ENCODE peak calls at places on chromosomes 7 and 10, in ten cellular contexts. E is astrocyte of the cerebellum; P is CD8-positive, alpha-beta T cell; Q is OCI-LY7; N is ovary; V is fibroblast of lung; J is GM12864; C is fibroblast of the aortic adventitia; Z is HCT116; I is A549. H is an unnamed sample.

GRCh38 chr10:72545511-72545910 is 80.4 kb downstream of the MICU1 start:
- DNase-seq in C (no peak), P (no peak), N (no peak), V (no peak), J (no peak), I (no peak), E (no peak), Z (no peak), Q (no peak), H (no peak)

GRCh38 chr7:123823898-123824753 is 20.8 kb upstream of the HYAL4 start:
- DNase-seq in I (no peak), Z (no peak), E (no peak), P (no peak), C (no peak), J (peak), V (no peak), Q (no peak), N (no peak), H (no peak)

GRCh38 chr10:116631871-116632295 is 11.1 kb downstream of the PNLIPRP2 start:
- DNase-seq in P (no peak), I (no peak), C (no peak), Z (no peak), N (no peak), E (no peak), V (no peak), Q (no peak), J (no peak), H (no peak)

GRCh38 chr7:75905785-75906604 is 9.0 kb upstream of the POR start:
- DNase-seq in Z (no peak), J (no peak), E (no peak), P (no peak), N (peak), I (peak), C (peak), Q (no peak), V (peak), H (peak)

GRCh38 chr10:21699575-21699974 is 165.5 kb downstream of the MLLT10 start:
- DNase-seq in Q (no peak), C (no peak), J (no peak), E (no peak), V (no peak), P (no peak), I (no peak), Z (no peak), N (no peak), H (no peak)

GRCh38 chr10:85826377-85826776 is 540.2 kb downstream of the GRID1 start:
- DNase-seq in N (no peak), P (no peak), E (no peak), J (no peak), Z (no peak), I (no peak), V (no peak), C (no peak), Q (no peak), H (no peak)

GRCh38 chr7:16847381-16847860 is 34.4 kb downstream of the AGR3 start:
- DNase-seq in N (no peak), C (peak), Q (no peak), J (no peak), E (no peak), Z (no peak), P (no peak), I (peak), V (peak), H (peak)

GRCh38 chr10:105042906-105043552 is 401.9 kb downstream of the SORCS3 start:
- DNase-seq in Z (no peak), C (no peak), J (no peak), N (no peak), I (no peak), V (no peak), Q (no peak), E (no peak), P (no peak), H (no peak)

GRCh38 chr10:6347391-6347951 is 144.7 kb downstream of the PFKFB3 start:
- DNase-seq in P (peak), Z (no peak), C (no peak), Q (peak), I (no peak), J (no peak), E (no peak), V (peak), N (no peak), H (peak)

GRCh38 chr7:102064361-102065025 is 222.2 kb upstream of the SH2B2 start:
- DNase-seq in P (no peak), E (no peak), Q (no peak), N (no peak), C (no peak), J (no peak), Z (no peak), V (no peak), I (peak), H (peak)

GRCh38 chr7:158821173-158822021 is 7.9 kb downstream of the ESYT2 start:
- DNase-seq in Z (peak), I (peak), N (no peak), Q (no peak), J (no peak), E (no peak), V (peak), C (peak), P (no peak), H (peak)

GRCh38 chr7:123718773-123719480 is 29.9 kb downstream of the WASL start:
- DNase-seq in V (no peak), I (no peak), Q (no peak), N (no peak), Z (no peak), E (no peak), P (no peak), C (no peak), J (no peak), H (no peak)

GRCh38 chr10:52347327-52347667 is 33.2 kb downstream of the DKK1 start:
- DNase-seq in P (no peak), Q (no peak), J (no peak), C (no peak), E (no peak), I (no peak), N (no peak), Z (no peak), V (no peak), H (no peak)

GRCh38 chr10:76428541-76429330 is 997.3 kb downstream of the LRMDA start:
- DNase-seq in Q (no peak), I (no peak), N (no peak), P (no peak), J (no peak), E (peak), Z (no peak), V (peak), C (peak), H (peak)

GRCh38 chr7:128408709-128409434 is 910 bp downstream of the IMPDH1 start:
- DNase-seq in E (no peak), J (no peak), Z (no peak), I (no peak), P (no peak), V (no peak), C (peak), N (peak), Q (no peak), H (no peak)

GRCh38 chr10:101035916-101036702 is 5.1 kb downstream of the SFXN3 start:
- DNase-seq in V (no peak), Q (no peak), C (no peak), J (no peak), N (no peak), Z (no peak), P (no peak), E (no peak), I (no peak), H (no peak)

GRCh38 chr10:77609781-77610272 is 27.8 kb downstream of the KCNMA1 start:
- DNase-seq in J (no peak), V (no peak), Z (no peak), I (no peak), P (no peak), E (no peak), C (no peak), N (peak), Q (no peak), H (peak)

GRCh38 chr10:78812571-78813318 is 256.0 kb upstream of the ZMIZ1 start:
- DNase-seq in C (no peak), Z (no peak), V (no peak), N (no peak), J (no peak), E (no peak), I (no peak), P (no peak), Q (no peak), H (no peak)

GRCh38 chr7:97020601-97021442 is 3.8 kb downstream of the DLX5 start:
- DNase-seq in V (no peak), J (no peak), Z (no peak), E (no peak), C (no peak), I (no peak), N (no peak), Q (no peak), P (no peak), H (no peak)

GRCh38 chr7:22393825-22394458 is 37.0 kb upstream of the RAPGEF5 start:
- DNase-seq in E (no peak), P (no peak), V (peak), Z (no peak), N (no peak), J (no peak), I (no peak), Q (no peak), C (peak), H (peak)

GRCh38 chr10:35372329-35372728 is 36.0 kb downstream of the CCNY start:
- DNase-seq in N (no peak), J (no peak), P (no peak), C (peak), Z (no peak), I (no peak), Q (no peak), V (peak), E (no peak), H (no peak)

GRCh38 chr7:154914580-154915380 is 88.1 kb downstream of the PAXIP1 start:
- DNase-seq in N (no peak), I (no peak), Z (no peak), P (no peak), V (no peak), C (no peak), E (no peak), J (no peak), Q (no peak), H (peak)

DNA sequence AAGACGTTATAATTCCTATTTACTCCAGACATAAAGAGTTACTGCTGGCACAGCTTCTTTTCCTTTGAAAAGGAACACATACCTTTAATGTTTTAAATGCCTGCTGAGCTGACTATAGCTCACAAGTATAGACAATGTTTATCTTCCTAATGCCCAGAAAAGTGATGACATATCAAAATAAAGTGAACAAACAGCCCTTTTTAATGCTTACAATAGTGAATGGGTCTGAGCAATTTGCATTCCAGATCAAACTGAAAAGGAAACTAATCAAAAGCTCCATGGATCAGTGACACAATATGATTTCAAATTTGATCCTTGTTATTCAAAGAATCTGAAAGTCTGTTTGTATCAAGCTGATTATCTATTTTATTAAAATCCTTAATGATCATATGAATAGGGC is 233.6 kb upstream of the SEMA3E start:
- DNase-seq in J (no peak), V (peak), I (no peak), N (no peak), Z (no peak), Q (no peak), P (no peak), C (peak), E (no peak), H (no peak)
- TF ChIP-seq CTCF in J (no peak), V (no peak), I (no peak), N (no peak), Z (no peak), Q (no peak), P (no peak), C (no peak), E (no peak), H (no peak)

GRCh38 chr7:29807179-29807841 is 1.0 kb downstream of the WIPF3 start:
- DNase-seq in Q (no peak), V (no peak), E (no peak), Z (peak), N (peak), J (no peak), I (peak), C (no peak), P (no peak), H (peak)

GRCh38 chr7:29806793-29807178 is 478 bp downstream of the WIPF3 start:
- DNase-seq in Q (no peak), N (peak), V (no peak), I (peak), Z (no peak), P (no peak), J (no peak), E (no peak), C (no peak), H (no peak)

GRCh38 chr7:29809533-29810155 is 3.3 kb downstream of the WIPF3 start:
- DNase-seq in P (no peak), E (no peak), V (no peak), J (no peak), C (no peak), N (no peak), Q (no peak), Z (no peak), I (no peak), H (no peak)

GRCh38 chr7:29806131-29806792 is at the start of gene WIPF3:
- DNase-seq in I (peak), J (no peak), E (no peak), V (peak), Z (peak), Q (no peak), N (peak), C (no peak), P (no peak), H (no peak)

DNA sequence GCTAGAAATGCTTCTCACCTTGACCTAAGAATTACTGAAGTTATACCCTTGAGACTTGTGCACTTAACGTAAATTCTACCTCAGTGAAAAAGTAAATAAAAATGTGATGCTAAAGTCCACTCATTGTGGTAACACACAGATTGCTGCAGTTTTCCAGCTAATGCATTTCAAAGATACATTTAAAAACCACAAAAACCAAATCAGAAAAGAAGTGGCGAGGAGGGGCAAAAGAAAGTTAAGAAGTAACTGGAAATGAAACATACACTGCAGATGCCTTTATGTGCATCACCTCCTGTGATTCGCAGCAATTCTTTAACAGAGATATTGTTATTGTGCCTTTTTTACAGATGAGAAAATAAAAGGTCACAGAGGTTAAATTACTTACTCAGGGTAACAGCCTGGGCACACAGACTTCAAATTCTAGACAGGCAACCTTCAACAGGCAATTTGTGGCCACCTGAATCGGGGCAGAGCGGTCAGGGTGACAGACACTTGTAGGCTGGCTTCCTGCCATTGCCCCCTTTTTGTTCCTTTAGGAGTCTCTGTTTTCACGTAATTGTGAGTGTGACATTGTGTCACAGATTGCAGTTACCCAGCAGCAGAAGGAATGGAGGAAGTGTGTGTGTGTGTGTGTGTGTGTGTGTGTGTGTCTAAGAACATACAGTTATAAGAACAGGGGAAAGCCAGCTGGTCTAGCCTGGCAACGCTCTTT is 1.9 kb downstream of the WIPF3 start:
- DNase-seq in N (peak), I (no peak), Z (no peak), V (peak), P (no peak), C (no peak), J (no peak), Q (no peak), E (no peak), H (no peak)
- H3K4me3 ChIP-seq in N (peak), I (no peak), Z (peak), V (no peak), P (no peak), C (no peak), J (no peak), Q (no peak), E (no peak), H (no peak)

GRCh38 chr10:91978585-91978984 is 55.0 kb downstream of the BTAF1 start:
- DNase-seq in P (no peak), N (no peak), I (no peak), Z (no peak), E (no peak), V (no peak), Q (no peak), J (no peak), C (no peak), H (no peak)
- TF ChIP-seq CTCF in P (no peak), N (no peak), I (no peak), Z (no peak), E (no peak), V (no peak), Q (no peak), J (no peak), C (no peak), H (no peak)

GRCh38 chr7:44978511-44979366 is at the start of gene MYO1G:
- DNase-seq in Z (no peak), V (no peak), E (no peak), I (no peak), N (no peak), C (no peak), Q (peak), J (peak), P (peak), H (no peak)
- H3K4me3 ChIP-seq in Z (no peak), V (no peak), E (no peak), I (no peak), N (no peak), C (no peak), Q (peak), J (peak), P (peak), H (no peak)

GRCh38 chr10:119149723-119150122 is 15.8 kb downstream of the SFXN4 start:
- DNase-seq in J (no peak), Z (no peak), I (no peak), P (no peak), V (no peak), Q (no peak), N (no peak), E (no peak), C (no peak), H (no peak)
- TF ChIP-seq CTCF in J (no peak), Z (peak), I (no peak), P (no peak), V (no peak), Q (peak), N (no peak), E (no peak), C (no peak), H (no peak)

H was measured in foreskin fibroblast.